ENCODE peak calls at places on chromosome 19, in seven cellular contexts. One of them, this sample, is unnamed. For H3K4me1, the result is how much of the 10 kb centered on the place peaks cover.

GRCh38 chr19:37468961-37469777 is at the start of gene ZNF570:
- DNase-seq in OCI-LY7: peak
- DNase-seq in PC-3: peak
- DNase-seq in pancreas: peak
- DNase-seq in sigmoid colon: peak
- DNase-seq in left ventricle myocardium inferior: peak
- DNase-seq in endodermal cell: peak
- DNase-seq in this sample: peak

GRCh38 chr19:10000171-10000826 is 10.0 kb downstream of the COL5A3 start:
- DNase-seq in OCI-LY7: peak
- DNase-seq in PC-3: peak
- DNase-seq in pancreas: peak
- DNase-seq in sigmoid colon: peak
- DNase-seq in left ventricle myocardium inferior: peak
- DNase-seq in endodermal cell: peak
- DNase-seq in this sample: no peak

GRCh38 chr19:40238775-40239174 is 12.3 kb upstream of the CCNP start:
- DNase-seq in OCI-LY7: no peak
- DNase-seq in PC-3: no peak
- DNase-seq in pancreas: no peak
- DNase-seq in sigmoid colon: no peak
- DNase-seq in left ventricle myocardium inferior: no peak
- DNase-seq in endodermal cell: no peak
- DNase-seq in this sample: no peak

GRCh38 chr19:15126511-15126910 is 19.3 kb downstream of the SYDE1 start:
- DNase-seq in OCI-LY7: no peak
- DNase-seq in PC-3: no peak
- DNase-seq in pancreas: no peak
- DNase-seq in sigmoid colon: no peak
- DNase-seq in left ventricle myocardium inferior: no peak
- DNase-seq in endodermal cell: no peak
- DNase-seq in this sample: no peak

GRCh38 chr19:54114340-54114826 is 1.1 kb downstream of the TFPT start:
- DNase-seq in OCI-LY7: peak
- DNase-seq in PC-3: peak
- DNase-seq in pancreas: no peak
- DNase-seq in sigmoid colon: no peak
- DNase-seq in left ventricle myocardium inferior: no peak
- DNase-seq in endodermal cell: peak
- DNase-seq in this sample: peak

GRCh38 chr19:17830567-17831418 is 9.5 kb upstream of the INSL3 start:
- DNase-seq in OCI-LY7: peak
- DNase-seq in PC-3: peak
- DNase-seq in pancreas: peak
- DNase-seq in sigmoid colon: peak
- DNase-seq in left ventricle myocardium inferior: no peak
- DNase-seq in endodermal cell: peak
- DNase-seq in this sample: no peak

GRCh38 chr19:7869910-7870511 is 4.2 kb downstream of the PRR36 start:
- DNase-seq in OCI-LY7: peak
- DNase-seq in PC-3: peak
- DNase-seq in pancreas: peak
- DNase-seq in sigmoid colon: no peak
- DNase-seq in left ventricle myocardium inferior: no peak
- DNase-seq in endodermal cell: peak
- DNase-seq in this sample: peak

GRCh38 chr19:32669205-32669785 is 5.7 kb downstream of the ANKRD27 start:
- DNase-seq in OCI-LY7: no peak
- DNase-seq in PC-3: no peak
- DNase-seq in pancreas: no peak
- DNase-seq in sigmoid colon: no peak
- DNase-seq in left ventricle myocardium inferior: no peak
- DNase-seq in endodermal cell: no peak
- DNase-seq in this sample: no peak

GRCh38 chr19:47802521-47803043 is 1.8 kb downstream of the TPRX1 start:
- DNase-seq in OCI-LY7: no peak
- DNase-seq in PC-3: no peak
- DNase-seq in pancreas: no peak
- DNase-seq in sigmoid colon: no peak
- DNase-seq in left ventricle myocardium inferior: no peak
- DNase-seq in endodermal cell: no peak
- DNase-seq in this sample: no peak

GRCh38 chr19:19402656-19403372 is 2.7 kb upstream of the GATAD2A start:
- DNase-seq in OCI-LY7: no peak
- DNase-seq in PC-3: no peak
- DNase-seq in pancreas: no peak
- DNase-seq in sigmoid colon: no peak
- DNase-seq in left ventricle myocardium inferior: no peak
- DNase-seq in endodermal cell: no peak
- DNase-seq in this sample: peak

GRCh38 chr19:19635313-19635702 is 7.3 kb upstream of the LPAR2 start:
- DNase-seq in OCI-LY7: no peak
- DNase-seq in PC-3: no peak
- DNase-seq in pancreas: no peak
- DNase-seq in sigmoid colon: no peak
- DNase-seq in left ventricle myocardium inferior: no peak
- DNase-seq in endodermal cell: no peak
- DNase-seq in this sample: no peak

GRCh38 chr19:8005534-8006256 is at the start of gene ELAVL1:
- DNase-seq in OCI-LY7: peak
- DNase-seq in PC-3: peak
- DNase-seq in pancreas: peak
- DNase-seq in sigmoid colon: peak
- DNase-seq in left ventricle myocardium inferior: peak
- DNase-seq in endodermal cell: peak
- DNase-seq in this sample: peak

GRCh38 chr19:18057557-18057956 is 29.2 kb downstream of the IL12RB1 start:
- DNase-seq in OCI-LY7: no peak
- DNase-seq in PC-3: no peak
- DNase-seq in pancreas: no peak
- DNase-seq in sigmoid colon: peak
- DNase-seq in left ventricle myocardium inferior: peak
- DNase-seq in endodermal cell: no peak
- DNase-seq in this sample: no peak

GRCh38 chr19:55720801-55721200 is 17.4 kb downstream of the NLRP9 start:
- DNase-seq in OCI-LY7: no peak
- DNase-seq in PC-3: no peak
- DNase-seq in pancreas: no peak
- DNase-seq in sigmoid colon: no peak
- DNase-seq in left ventricle myocardium inferior: no peak
- DNase-seq in endodermal cell: no peak
- DNase-seq in this sample: no peak

GRCh38 chr19:55712804-55713631 is 25.2 kb downstream of the NLRP9 start:
- DNase-seq in OCI-LY7: no peak
- DNase-seq in PC-3: no peak
- DNase-seq in pancreas: no peak
- DNase-seq in sigmoid colon: no peak
- DNase-seq in left ventricle myocardium inferior: no peak
- DNase-seq in endodermal cell: no peak
- DNase-seq in this sample: no peak

GRCh38 chr19:55720214-55720746 is 17.9 kb downstream of the NLRP9 start:
- DNase-seq in OCI-LY7: no peak
- DNase-seq in PC-3: no peak
- DNase-seq in pancreas: no peak
- DNase-seq in sigmoid colon: no peak
- DNase-seq in left ventricle myocardium inferior: no peak
- DNase-seq in endodermal cell: no peak
- DNase-seq in this sample: no peak

GRCh38 chr19:55716531-55716930 is 21.7 kb downstream of the NLRP9 start:
- DNase-seq in OCI-LY7: no peak
- DNase-seq in PC-3: no peak
- DNase-seq in pancreas: no peak
- DNase-seq in sigmoid colon: no peak
- DNase-seq in left ventricle myocardium inferior: no peak
- DNase-seq in endodermal cell: no peak
- DNase-seq in this sample: no peak

GRCh38 chr19:55717251-55717650 is 21.0 kb downstream of the NLRP9 start:
- DNase-seq in OCI-LY7: no peak
- DNase-seq in PC-3: no peak
- DNase-seq in pancreas: no peak
- DNase-seq in sigmoid colon: no peak
- DNase-seq in left ventricle myocardium inferior: no peak
- DNase-seq in endodermal cell: no peak
- DNase-seq in this sample: no peak
- H3K4me1 ChIP-seq in OCI-LY7: under half
- H3K4me1 ChIP-seq in PC-3: under half
- H3K4me1 ChIP-seq in pancreas: under half
- H3K4me1 ChIP-seq in sigmoid colon: under half
- H3K4me1 ChIP-seq in left ventricle myocardium inferior: under half
- H3K4me1 ChIP-seq in endodermal cell: under half
- H3K4me1 ChIP-seq in this sample: under half

GRCh38 chr19:1469200-1469935 is 9.6 kb downstream of the C19orf25 start:
- DNase-seq in OCI-LY7: no peak
- DNase-seq in PC-3: peak
- DNase-seq in pancreas: no peak
- DNase-seq in sigmoid colon: no peak
- DNase-seq in left ventricle myocardium inferior: no peak
- DNase-seq in endodermal cell: peak
- DNase-seq in this sample: peak
- H3K4me3 ChIP-seq in OCI-LY7: no peak
- H3K4me3 ChIP-seq in PC-3: peak
- H3K4me3 ChIP-seq in pancreas: peak
- H3K4me3 ChIP-seq in sigmoid colon: peak
- H3K4me3 ChIP-seq in left ventricle myocardium inferior: peak
- H3K4me3 ChIP-seq in endodermal cell: no peak
- H3K4me3 ChIP-seq in this sample: peak

GRCh38 chr19:41325640-41325946 is 15.6 kb downstream of the CCDC97 start:
- DNase-seq in OCI-LY7: no peak
- DNase-seq in PC-3: no peak
- DNase-seq in pancreas: no peak
- DNase-seq in sigmoid colon: no peak
- DNase-seq in left ventricle myocardium inferior: no peak
- DNase-seq in endodermal cell: no peak
- DNase-seq in this sample: peak
- H3K4me1 ChIP-seq in OCI-LY7: half or more
- H3K4me1 ChIP-seq in PC-3: half or more
- H3K4me1 ChIP-seq in pancreas: under half
- H3K4me1 ChIP-seq in sigmoid colon: under half
- H3K4me1 ChIP-seq in left ventricle myocardium inferior: half or more
- H3K4me1 ChIP-seq in endodermal cell: under half
- H3K4me1 ChIP-seq in this sample: half or more

DNA sequence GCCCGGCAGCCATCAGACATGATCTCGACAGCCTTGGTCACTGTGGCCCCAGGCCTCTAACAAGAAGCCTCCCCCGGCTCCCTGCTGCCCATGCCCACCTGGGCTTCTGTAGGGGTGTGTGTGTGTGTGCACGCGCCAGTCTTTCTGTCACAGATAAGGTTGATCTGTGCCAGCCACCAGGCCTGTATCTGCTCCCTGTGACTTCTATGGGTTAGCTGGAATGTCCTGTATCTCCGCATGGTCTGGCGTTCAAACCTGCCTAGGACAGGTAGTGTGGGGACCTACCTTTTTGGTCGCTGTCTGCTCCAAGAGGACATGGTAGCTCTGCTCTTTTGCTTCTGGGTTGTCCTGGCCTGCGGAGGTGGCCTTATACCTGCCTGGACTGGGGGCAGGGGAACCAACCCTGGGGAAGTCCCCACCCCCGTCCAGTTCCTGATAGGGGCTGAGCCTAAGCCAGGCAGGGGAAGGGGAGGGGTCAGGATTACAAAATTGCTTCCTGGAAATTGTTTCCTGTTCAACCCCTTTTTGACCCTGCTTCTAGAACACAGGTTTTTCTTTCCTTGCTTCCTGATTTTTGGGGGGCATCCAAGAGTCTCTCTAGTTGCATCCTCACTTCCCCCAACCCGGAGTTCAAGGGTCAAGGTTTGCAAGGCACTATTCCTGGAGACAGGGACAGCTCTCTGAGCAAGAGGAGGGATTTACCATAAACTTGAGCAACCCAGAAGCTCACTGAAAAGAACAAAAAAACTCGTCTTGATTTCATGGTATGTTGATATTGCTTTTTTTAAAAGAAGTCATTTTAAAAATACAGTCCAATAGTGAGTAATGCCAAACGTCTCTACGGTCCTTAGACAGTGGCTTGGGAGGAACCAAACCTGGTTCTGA is at the start of gene LRG1:
- DNase-seq in OCI-LY7: peak
- DNase-seq in PC-3: no peak
- DNase-seq in pancreas: peak
- DNase-seq in sigmoid colon: no peak
- DNase-seq in left ventricle myocardium inferior: no peak
- DNase-seq in endodermal cell: peak
- DNase-seq in this sample: peak
- H3K4me3 ChIP-seq in OCI-LY7: peak
- H3K4me3 ChIP-seq in PC-3: no peak
- H3K4me3 ChIP-seq in pancreas: peak
- H3K4me3 ChIP-seq in sigmoid colon: no peak
- H3K4me3 ChIP-seq in left ventricle myocardium inferior: no peak
- H3K4me3 ChIP-seq in endodermal cell: peak
- H3K4me3 ChIP-seq in this sample: peak

This sample was measured in spleen.